ENCODE peak calls at places on chromosomes 13 and 19, in six cellular contexts. K, G, D, A, I and B are unnamed samples.

GRCh38 chr19:33196446-33197193 is 2.5 kb downstream of the LRP3 start:
- DNase-seq in K (no peak), G (no peak), D (peak; percentile 14), A (no peak), I (no peak), B (no peak)

GRCh38 chr19:35318679-35319448 is 10.1 kb upstream of the CD22 start:
- DNase-seq in K (peak; percentile 55), G (no peak), D (no peak), A (peak; percentile 90), I (peak; percentile 58), B (no peak)

GRCh38 chr13:30934381-30934780 is 1.9 kb downstream of the TEX26 start:
- DNase-seq in K (peak; percentile 5), G (no peak), D (no peak), A (no peak), I (no peak), B (peak; percentile 20)

GRCh38 chr19:1789282-1790020 is 22.6 kb downstream of the ATP8B3 start:
- DNase-seq in K (no peak), G (no peak), D (no peak), A (peak; percentile 28), I (no peak), B (no peak)

GRCh38 chr13:40609972-40610726 is 56.3 kb downstream of the FOXO1 start:
- DNase-seq in K (no peak), G (no peak), D (no peak), A (no peak), I (no peak), B (no peak)

GRCh38 chr13:48502601-48503319 is 30.1 kb downstream of the RCBTB2 start:
- DNase-seq in K (peak; percentile 20), G (no peak), D (no peak), A (no peak), I (no peak), B (no peak)

GRCh38 chr19:6458695-6459355 is 767 bp downstream of the SLC25A23 start:
- DNase-seq in K (no peak), G (no peak), D (no peak), A (no peak), I (no peak), B (no peak)

GRCh38 chr13:48126944-48127814 is 32.3 kb upstream of the MED4 start:
- DNase-seq in K (peak; percentile 81), G (no peak), D (peak; percentile 77), A (peak; percentile 67), I (peak; percentile 86), B (no peak)

GRCh38 chr19:37007587-37008220 is 70.5 kb upstream of the ZNF420 start:
- DNase-seq in K (no peak), G (no peak), D (peak; percentile 88), A (peak; percentile 40), I (peak; percentile 79), B (peak; percentile 50)

GRCh38 chr19:31118292-31118925 is 230.8 kb downstream of the TSHZ3 start:
- DNase-seq in K (no peak), G (no peak), D (peak; percentile 38), A (no peak), I (no peak), B (no peak)

GRCh38 chr13:91278291-91278690 is 69.2 kb upstream of the MIR17HG start:
- DNase-seq in K (no peak), G (no peak), D (no peak), A (no peak), I (no peak), B (no peak)

GRCh38 chr13:30191491-30192100 is 115.8 kb downstream of the KATNAL1 start:
- DNase-seq in K (peak; percentile 19), G (no peak), D (no peak), A (peak; percentile 60), I (no peak), B (no peak)

GRCh38 chr19:34508540-34508939 is 27.0 kb downstream of the WTIP start:
- DNase-seq in K (no peak), G (no peak), D (no peak), A (no peak), I (no peak), B (no peak)

GRCh38 chr19:30202060-30202600 is 170.1 kb upstream of the ZNF536 start:
- DNase-seq in K (no peak), G (no peak), D (no peak), A (no peak), I (no peak), B (no peak)

GRCh38 chr19:58555369-58555885 is 522 bp upstream of the CHMP2A start:
- DNase-seq in K (no peak), G (no peak), D (no peak), A (no peak), I (no peak), B (no peak)

GRCh38 chr19:58557253-58558065 is 952 bp downstream of the UBE2M start:
- DNase-seq in K (peak; percentile 39), G (no peak), D (peak; percentile 32), A (peak; percentile 29), I (no peak), B (no peak)

GRCh38 chr19:58554494-58555368 is at the start of gene CHMP2A:
- DNase-seq in K (peak; percentile 97), G (peak; percentile 97), D (peak; percentile 99), A (peak; percentile 99), I (peak; percentile 98), B (peak; percentile 99)

GRCh38 chr19:58556633-58557252 is 1.7 kb downstream of the UBE2M start:
- DNase-seq in K (peak; percentile 0), G (no peak), D (peak; percentile 24), A (no peak), I (no peak), B (no peak)

DNA sequence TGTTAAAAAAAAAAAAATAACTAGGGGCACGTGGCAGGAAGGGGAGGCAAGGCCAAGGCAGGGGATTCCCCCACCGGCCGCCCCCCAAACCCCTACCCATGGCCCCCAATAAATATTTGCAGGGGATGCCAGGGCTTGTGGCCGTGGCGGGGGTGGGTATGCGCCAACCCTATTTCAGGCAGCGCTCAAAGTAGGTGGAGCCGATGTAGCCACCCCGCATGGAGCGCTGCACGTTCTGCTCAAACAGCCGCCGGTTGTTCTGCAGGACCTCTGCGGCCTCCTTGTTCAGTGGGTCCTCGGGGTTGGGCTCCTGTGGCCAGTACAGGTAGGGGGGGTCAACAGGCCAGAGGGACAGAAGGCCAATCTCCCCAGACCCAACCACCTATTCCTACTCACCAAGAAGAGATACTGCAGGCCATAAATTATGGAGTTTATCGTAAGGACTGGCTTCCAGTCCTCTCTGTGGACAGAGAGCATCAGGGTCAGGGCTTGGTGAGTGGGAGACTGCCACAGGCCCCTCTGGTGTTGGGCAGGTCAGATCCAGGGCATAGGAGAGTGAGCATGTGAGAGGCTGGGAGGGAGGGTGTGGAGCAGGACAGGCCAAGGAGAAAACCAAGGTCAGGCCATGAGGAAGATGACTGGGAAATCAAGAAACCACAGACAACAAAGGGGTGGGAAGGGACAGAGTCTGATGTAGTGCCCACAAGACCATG is 1.2 kb upstream of the CHMP2A start:
- DNase-seq in K (peak; percentile 10), G (no peak), D (peak; percentile 29), A (no peak), I (no peak), B (no peak)
- TF ChIP-seq CTCF in K (no peak), G (no peak), D (no peak), A (no peak), I (no peak), B (no peak)

GRCh38 chr13:22812793-22813192 is 368.0 kb upstream of the SGCG start:
- DNase-seq in K (no peak), G (no peak), D (no peak), A (no peak), I (peak; percentile 7), B (no peak)
- TF ChIP-seq CTCF in K (no peak), G (no peak), D (no peak), A (no peak), I (no peak), B (no peak)

DNA sequence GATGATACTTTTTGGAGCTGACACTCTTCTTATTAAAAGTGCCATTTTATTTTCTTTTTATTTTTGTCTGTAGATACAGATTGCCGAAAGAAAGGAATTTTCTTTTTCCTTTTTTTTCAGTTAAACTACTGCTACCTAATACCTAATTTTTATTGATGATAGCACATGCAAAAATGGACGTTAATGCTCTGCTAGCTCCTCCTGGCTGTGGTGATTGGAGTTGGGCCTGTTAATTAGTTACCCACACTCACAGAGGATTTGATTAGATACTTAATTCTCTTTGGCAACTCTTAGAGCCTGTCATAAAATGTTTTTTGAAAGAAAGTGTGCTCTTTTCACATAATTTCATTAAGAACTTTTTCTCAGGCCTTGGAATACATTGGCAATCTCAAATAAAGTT is 366.8 kb downstream of the DCT start:
- DNase-seq in K (no peak), G (no peak), D (no peak), A (peak; percentile 42), I (no peak), B (no peak)
- TF ChIP-seq CTCF in K (no peak), G (no peak), D (no peak), A (peak; percentile 15), I (no peak), B (no peak)

GRCh38 chr13:21060063-21060826 is 1.1 kb downstream of the LATS2 start:
- DNase-seq in K (peak; percentile 67), G (peak; percentile 32), D (peak; percentile 70), A (peak; percentile 67), I (peak; percentile 63), B (peak; percentile 32)

GRCh38 chr13:21058361-21058760 is 3.0 kb downstream of the LATS2 start:
- DNase-seq in K (peak; percentile 45), G (no peak), D (no peak), A (peak; percentile 68), I (peak; percentile 49), B (no peak)

GRCh38 chr13:21063031-21063430 is 1.6 kb upstream of the LATS2 start:
- DNase-seq in K (no peak), G (no peak), D (no peak), A (no peak), I (no peak), B (no peak)

GRCh38 chr13:21060827-21061076 is 634 bp downstream of the LATS2 start:
- DNase-seq in K (no peak), G (peak; percentile 30), D (no peak), A (no peak), I (no peak), B (no peak)

GRCh38 chr13:21061077-21061945 is at the start of gene LATS2:
- DNase-seq in K (peak; percentile 93), G (peak; percentile 88), D (peak; percentile 98), A (peak; percentile 99), I (peak; percentile 98), B (peak; percentile 82)
- TF ChIP-seq CTCF in K (no peak), G (no peak), D (no peak), A (no peak), I (peak; percentile 29), B (no peak)

GRCh38 chr13:37277435-37278144 is 172.1 kb upstream of the CSNK1A1L start:
- DNase-seq in K (no peak), G (no peak), D (no peak), A (peak; percentile 47), I (peak; percentile 63), B (no peak)
- TF ChIP-seq CTCF in K (no peak), G (no peak), D (no peak), A (no peak), I (no peak), B (no peak)

GRCh38 chr13:63636231-63636993 is 2220.8 kb upstream of the PCDH20 start:
- DNase-seq in K (no peak), G (no peak), D (no peak), A (peak; percentile 22), I (no peak), B (no peak)
- TF ChIP-seq CTCF in K (no peak), G (peak; percentile 42), D (no peak), A (no peak), I (no peak), B (peak; percentile 31)